ENCODE peak calls at places on chromosomes 3 and 15, in six cellular contexts. R is WTC11, T is pancreas, N is ovary, W is AG09319, J is keratinocyte. H is an unnamed sample.

GRCh38 chr3:169179193-169180122 is 484.1 kb downstream of the MECOM start:
- DNase-seq in R (no peak), T (no peak), N (no peak), W (no peak), J (no peak), H (no peak)

GRCh38 chr15:77025941-77026411 is 31.1 kb downstream of the PSTPIP1 start:
- DNase-seq in R (peak), T (no peak), N (no peak), W (no peak), J (no peak), H (no peak)

GRCh38 chr3:152298393-152299242 is 29.9 kb downstream of the MBNL1 start:
- DNase-seq in R (no peak), T (peak), N (peak), W (peak), J (peak), H (peak)

GRCh38 chr3:43692085-43692484 is 1.3 kb downstream of the ABHD5 start:
- DNase-seq in R (no peak), T (no peak), N (no peak), W (no peak), J (no peak), H (no peak)

GRCh38 chr3:192862408-192863385 is 55.0 kb downstream of the MB21D2 start:
- DNase-seq in R (no peak), T (no peak), N (no peak), W (no peak), J (no peak), H (no peak)

GRCh38 chr3:43032646-43033628 is 53.8 kb downstream of the GASK1A start:
- DNase-seq in R (no peak), T (no peak), N (no peak), W (no peak), J (no peak), H (no peak)

GRCh38 chr15:81394609-81395008 is 20.6 kb upstream of the TMC3 start:
- DNase-seq in R (no peak), T (peak), N (no peak), W (no peak), J (no peak), H (no peak)

GRCh38 chr3:111321786-111322185 is 220.2 kb upstream of the CD96 start:
- DNase-seq in R (no peak), T (no peak), N (no peak), W (no peak), J (no peak), H (no peak)

GRCh38 chr15:77004189-77004588 is 9.3 kb downstream of the PSTPIP1 start:
- DNase-seq in R (no peak), T (no peak), N (no peak), W (no peak), J (no peak), H (no peak)

GRCh38 chr3:140863481-140864084 is 78.1 kb upstream of the SLC25A36 start:
- DNase-seq in R (peak), T (peak), N (peak), W (peak), J (no peak), H (peak)

GRCh38 chr3:171160326-171160725 is 133.8 kb upstream of the SLC2A2 start:
- DNase-seq in R (no peak), T (no peak), N (no peak), W (no peak), J (no peak), H (no peak)

GRCh38 chr3:141840737-141841544 is 35.5 kb upstream of the ATP1B3 start:
- DNase-seq in R (no peak), T (no peak), N (no peak), W (no peak), J (no peak), H (no peak)

GRCh38 chr3:195147649-195148121 is 123.3 kb downstream of the XXYLT1 start:
- DNase-seq in R (no peak), T (no peak), N (no peak), W (no peak), J (no peak), H (peak)

GRCh38 chr15:65132841-65133549 is 613 bp downstream of the PDCD7 start:
- DNase-seq in R (peak), T (peak), N (no peak), W (no peak), J (no peak), H (peak)

GRCh38 chr3:111668912-111669488 is 73.9 kb upstream of the ZBED2 start:
- DNase-seq in R (no peak), T (no peak), N (no peak), W (peak), J (no peak), H (peak)

GRCh38 chr15:81256916-81257315 is 60.2 kb downstream of the IL16 start:
- DNase-seq in R (no peak), T (no peak), N (no peak), W (no peak), J (no peak), H (no peak)

GRCh38 chr3:107674371-107674770 is 151.6 kb downstream of the BBX start:
- DNase-seq in R (no peak), T (no peak), N (no peak), W (no peak), J (no peak), H (no peak)

GRCh38 chr3:22121068-22121706 is 370.2 kb upstream of the ZNF385D start:
- DNase-seq in R (no peak), T (no peak), N (no peak), W (no peak), J (no peak), H (peak)

GRCh38 chr15:31161990-31162389 is 60.5 kb upstream of the TRPM1 start:
- DNase-seq in R (no peak), T (no peak), N (no peak), W (no peak), J (no peak), H (no peak)

GRCh38 chr3:95797081-95797480 is 1017.3 kb upstream of the EPHA6 start:
- DNase-seq in R (no peak), T (no peak), N (no peak), W (no peak), J (no peak), H (no peak)

GRCh38 chr3:41716391-41716910 is 245.5 kb downstream of the ULK4 start:
- DNase-seq in R (no peak), T (no peak), N (no peak), W (no peak), J (no peak), H (no peak)
- TF ChIP-seq CTCF in R (no peak), T (no peak), N (peak), W (peak), J (no peak), H (no peak)

DNA sequence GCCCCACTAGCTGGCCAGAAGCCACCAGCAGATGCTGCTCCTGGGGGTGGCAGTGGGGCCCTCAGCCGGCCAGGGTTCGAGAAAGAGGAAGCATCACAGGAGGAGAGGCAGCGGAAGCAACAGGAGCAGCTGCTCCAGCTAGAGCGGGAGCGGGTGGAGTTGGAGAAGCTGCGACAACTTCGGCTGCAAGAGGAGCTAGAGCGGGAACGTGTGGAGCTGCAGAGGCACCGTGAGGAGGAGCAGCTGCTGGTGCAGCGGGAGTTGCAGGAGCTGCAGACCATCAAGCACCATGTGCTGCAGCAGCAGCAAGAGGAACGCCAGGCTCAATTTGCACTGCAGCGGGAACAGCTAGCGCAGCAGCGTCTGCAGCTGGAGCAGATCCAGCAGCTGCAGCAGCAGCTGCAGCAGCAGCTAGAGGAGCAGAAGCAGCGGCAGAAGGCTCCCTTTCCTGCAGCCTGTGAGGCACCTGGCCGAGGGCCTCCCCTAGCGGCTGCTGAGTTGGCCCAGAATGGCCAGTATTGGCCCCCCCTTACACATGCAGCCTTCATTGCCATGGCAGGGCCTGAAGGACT is 17.5 kb upstream of the APEH start:
- DNase-seq in R (no peak), T (no peak), N (no peak), W (no peak), J (no peak), H (no peak)
- TF ChIP-seq CTCF in R (no peak), T (no peak), N (no peak), W (peak), J (no peak), H (no peak)

GRCh38 chr3:172333692-172334457 is 114.4 kb downstream of the GHSR start:
- DNase-seq in R (no peak), T (no peak), N (no peak), W (no peak), J (no peak), H (no peak)
- TF ChIP-seq CTCF in R (no peak), T (no peak), N (no peak), W (no peak), J (no peak), H (no peak)

GRCh38 chr15:67397139-67397538 is 123.8 kb upstream of the C15orf61 start:
- DNase-seq in R (no peak), T (no peak), N (no peak), W (no peak), J (no peak), H (no peak)
- TF ChIP-seq CTCF in R (no peak), T (no peak), N (no peak), W (no peak), J (no peak), H (no peak)

GRCh38 chr3:123449986-123450474 is 1.1 kb upstream of the ADCY5 start:
- DNase-seq in R (peak), T (no peak), N (peak), W (no peak), J (no peak), H (no peak)
- TF ChIP-seq CTCF in R (no peak), T (no peak), N (no peak), W (no peak), J (no peak), H (no peak)

H was measured in GM20000.